ENCODE peak calls at places on chromosomes 16 and 17, in ten cellular contexts. One of them, this sample, is unnamed.

GRCh38 chr17:39981207-39982068 is 831 bp downstream of the PSMD3 start:
- ATAC-seq in activated CD8-positive, alpha-beta T cell treated with anti-CD3 and anti-CD28 coated beads, Interleukin-2, amount 10 ng/mL, durations not matched to agents 7 days and 5 days: no peak
- ATAC-seq in A549: peak
- ATAC-seq in right cardiac atrium: peak
- ATAC-seq in SK-N-SH treated with all-trans-retinoic acid at 6 μM for 48 hours: peak
- ATAC-seq in left cardiac atrium: no peak
- ATAC-seq in activated naive CD8-positive, alpha-beta T cell treated with anti-CD3 and anti-CD28 coated beads, Interleukin-2, amount 50 U/mL, for 24 hours: no peak
- ATAC-seq in natural killer cell: no peak
- ATAC-seq in activated CD4-positive, alpha-beta T cell treated with anti-CD3 and anti-CD28 coated beads for 36 hours: no peak
- ATAC-seq in aorta: peak
- ATAC-seq in this sample: no peak

GRCh38 chr16:84315422-84315821 is 20.7 kb downstream of the WFDC1 start:
- ATAC-seq in natural killer cell: no peak
- ATAC-seq in A549: no peak
- ATAC-seq in SK-N-SH treated with all-trans-retinoic acid at 6 μM for 48 hours: no peak
- ATAC-seq in right cardiac atrium: no peak
- ATAC-seq in activated CD4-positive, alpha-beta T cell treated with anti-CD3 and anti-CD28 coated beads for 36 hours: no peak
- ATAC-seq in left cardiac atrium: no peak
- ATAC-seq in aorta: no peak
- ATAC-seq in activated CD8-positive, alpha-beta T cell treated with anti-CD3 and anti-CD28 coated beads, Interleukin-2, amount 10 ng/mL, durations not matched to agents 7 days and 5 days: no peak
- ATAC-seq in activated naive CD8-positive, alpha-beta T cell treated with anti-CD3 and anti-CD28 coated beads, Interleukin-2, amount 50 U/mL, for 24 hours: no peak
- ATAC-seq in this sample: no peak

GRCh38 chr17:64410750-64411490 is 20.3 kb upstream of the PECAM1 start:
- ATAC-seq in activated naive CD8-positive, alpha-beta T cell treated with anti-CD3 and anti-CD28 coated beads, Interleukin-2, amount 50 U/mL, for 24 hours: peak
- ATAC-seq in right cardiac atrium: peak
- ATAC-seq in natural killer cell: no peak
- ATAC-seq in A549: peak
- ATAC-seq in SK-N-SH treated with all-trans-retinoic acid at 6 μM for 48 hours: no peak
- ATAC-seq in activated CD4-positive, alpha-beta T cell treated with anti-CD3 and anti-CD28 coated beads for 36 hours: no peak
- ATAC-seq in aorta: peak
- ATAC-seq in activated CD8-positive, alpha-beta T cell treated with anti-CD3 and anti-CD28 coated beads, Interleukin-2, amount 10 ng/mL, durations not matched to agents 7 days and 5 days: no peak
- ATAC-seq in left cardiac atrium: no peak
- ATAC-seq in this sample: no peak

GRCh38 chr17:48799069-48799710 is 17.8 kb downstream of the TTLL6 start:
- ATAC-seq in activated naive CD8-positive, alpha-beta T cell treated with anti-CD3 and anti-CD28 coated beads, Interleukin-2, amount 50 U/mL, for 24 hours: no peak
- ATAC-seq in natural killer cell: no peak
- ATAC-seq in right cardiac atrium: no peak
- ATAC-seq in left cardiac atrium: no peak
- ATAC-seq in SK-N-SH treated with all-trans-retinoic acid at 6 μM for 48 hours: no peak
- ATAC-seq in activated CD4-positive, alpha-beta T cell treated with anti-CD3 and anti-CD28 coated beads for 36 hours: no peak
- ATAC-seq in activated CD8-positive, alpha-beta T cell treated with anti-CD3 and anti-CD28 coated beads, Interleukin-2, amount 10 ng/mL, durations not matched to agents 7 days and 5 days: no peak
- ATAC-seq in aorta: no peak
- ATAC-seq in A549: peak
- ATAC-seq in this sample: no peak

GRCh38 chr17:78438271-78438691 is 59.8 kb downstream of the PGS1 start:
- ATAC-seq in natural killer cell: peak
- ATAC-seq in activated naive CD8-positive, alpha-beta T cell treated with anti-CD3 and anti-CD28 coated beads, Interleukin-2, amount 50 U/mL, for 24 hours: no peak
- ATAC-seq in aorta: no peak
- ATAC-seq in left cardiac atrium: no peak
- ATAC-seq in A549: peak
- ATAC-seq in activated CD8-positive, alpha-beta T cell treated with anti-CD3 and anti-CD28 coated beads, Interleukin-2, amount 10 ng/mL, durations not matched to agents 7 days and 5 days: peak
- ATAC-seq in SK-N-SH treated with all-trans-retinoic acid at 6 μM for 48 hours: peak
- ATAC-seq in activated CD4-positive, alpha-beta T cell treated with anti-CD3 and anti-CD28 coated beads for 36 hours: peak
- ATAC-seq in right cardiac atrium: no peak
- ATAC-seq in this sample: no peak

GRCh38 chr17:19905514-19905913 is 37.8 kb upstream of the ULK2 start:
- ATAC-seq in left cardiac atrium: no peak
- ATAC-seq in activated CD8-positive, alpha-beta T cell treated with anti-CD3 and anti-CD28 coated beads, Interleukin-2, amount 10 ng/mL, durations not matched to agents 7 days and 5 days: no peak
- ATAC-seq in natural killer cell: no peak
- ATAC-seq in right cardiac atrium: no peak
- ATAC-seq in activated CD4-positive, alpha-beta T cell treated with anti-CD3 and anti-CD28 coated beads for 36 hours: no peak
- ATAC-seq in aorta: no peak
- ATAC-seq in A549: no peak
- ATAC-seq in activated naive CD8-positive, alpha-beta T cell treated with anti-CD3 and anti-CD28 coated beads, Interleukin-2, amount 50 U/mL, for 24 hours: no peak
- ATAC-seq in SK-N-SH treated with all-trans-retinoic acid at 6 μM for 48 hours: no peak
- ATAC-seq in this sample: no peak

GRCh38 chr16:78490847-78491246 is 391.4 kb downstream of the WWOX start:
- ATAC-seq in right cardiac atrium: no peak
- ATAC-seq in A549: no peak
- ATAC-seq in activated CD4-positive, alpha-beta T cell treated with anti-CD3 and anti-CD28 coated beads for 36 hours: no peak
- ATAC-seq in activated CD8-positive, alpha-beta T cell treated with anti-CD3 and anti-CD28 coated beads, Interleukin-2, amount 10 ng/mL, durations not matched to agents 7 days and 5 days: no peak
- ATAC-seq in activated naive CD8-positive, alpha-beta T cell treated with anti-CD3 and anti-CD28 coated beads, Interleukin-2, amount 50 U/mL, for 24 hours: no peak
- ATAC-seq in aorta: peak
- ATAC-seq in left cardiac atrium: no peak
- ATAC-seq in natural killer cell: no peak
- ATAC-seq in SK-N-SH treated with all-trans-retinoic acid at 6 μM for 48 hours: no peak
- ATAC-seq in this sample: no peak

GRCh38 chr17:50556803-50557202 is 3.7 kb upstream of the CACNA1G start:
- ATAC-seq in A549: no peak
- ATAC-seq in activated CD8-positive, alpha-beta T cell treated with anti-CD3 and anti-CD28 coated beads, Interleukin-2, amount 10 ng/mL, durations not matched to agents 7 days and 5 days: no peak
- ATAC-seq in natural killer cell: no peak
- ATAC-seq in left cardiac atrium: no peak
- ATAC-seq in activated naive CD8-positive, alpha-beta T cell treated with anti-CD3 and anti-CD28 coated beads, Interleukin-2, amount 50 U/mL, for 24 hours: no peak
- ATAC-seq in aorta: no peak
- ATAC-seq in activated CD4-positive, alpha-beta T cell treated with anti-CD3 and anti-CD28 coated beads for 36 hours: no peak
- ATAC-seq in right cardiac atrium: no peak
- ATAC-seq in SK-N-SH treated with all-trans-retinoic acid at 6 μM for 48 hours: no peak
- ATAC-seq in this sample: no peak

GRCh38 chr16:70349783-70350182 is 3.1 kb downstream of the DDX19A start:
- ATAC-seq in activated CD8-positive, alpha-beta T cell treated with anti-CD3 and anti-CD28 coated beads, Interleukin-2, amount 10 ng/mL, durations not matched to agents 7 days and 5 days: no peak
- ATAC-seq in natural killer cell: no peak
- ATAC-seq in A549: no peak
- ATAC-seq in activated naive CD8-positive, alpha-beta T cell treated with anti-CD3 and anti-CD28 coated beads, Interleukin-2, amount 50 U/mL, for 24 hours: peak
- ATAC-seq in activated CD4-positive, alpha-beta T cell treated with anti-CD3 and anti-CD28 coated beads for 36 hours: peak
- ATAC-seq in left cardiac atrium: no peak
- ATAC-seq in SK-N-SH treated with all-trans-retinoic acid at 6 μM for 48 hours: no peak
- ATAC-seq in right cardiac atrium: no peak
- ATAC-seq in aorta: no peak
- ATAC-seq in this sample: no peak

GRCh38 chr16:57159447-57159846 is 26.4 kb downstream of the PSME3IP1 start:
- ATAC-seq in natural killer cell: no peak
- ATAC-seq in aorta: no peak
- ATAC-seq in activated naive CD8-positive, alpha-beta T cell treated with anti-CD3 and anti-CD28 coated beads, Interleukin-2, amount 50 U/mL, for 24 hours: no peak
- ATAC-seq in A549: no peak
- ATAC-seq in right cardiac atrium: no peak
- ATAC-seq in activated CD4-positive, alpha-beta T cell treated with anti-CD3 and anti-CD28 coated beads for 36 hours: no peak
- ATAC-seq in activated CD8-positive, alpha-beta T cell treated with anti-CD3 and anti-CD28 coated beads, Interleukin-2, amount 10 ng/mL, durations not matched to agents 7 days and 5 days: no peak
- ATAC-seq in left cardiac atrium: no peak
- ATAC-seq in SK-N-SH treated with all-trans-retinoic acid at 6 μM for 48 hours: no peak
- ATAC-seq in this sample: no peak

GRCh38 chr16:67931712-67932461 is at the start of gene CTRL:
- ATAC-seq in activated CD4-positive, alpha-beta T cell treated with anti-CD3 and anti-CD28 coated beads for 36 hours: no peak
- ATAC-seq in A549: no peak
- ATAC-seq in right cardiac atrium: no peak
- ATAC-seq in activated naive CD8-positive, alpha-beta T cell treated with anti-CD3 and anti-CD28 coated beads, Interleukin-2, amount 50 U/mL, for 24 hours: no peak
- ATAC-seq in SK-N-SH treated with all-trans-retinoic acid at 6 μM for 48 hours: no peak
- ATAC-seq in left cardiac atrium: no peak
- ATAC-seq in natural killer cell: no peak
- ATAC-seq in activated CD8-positive, alpha-beta T cell treated with anti-CD3 and anti-CD28 coated beads, Interleukin-2, amount 10 ng/mL, durations not matched to agents 7 days and 5 days: no peak
- ATAC-seq in aorta: no peak
- ATAC-seq in this sample: no peak

GRCh38 chr17:34259151-34259550 is 4.1 kb downstream of the CCL2 start:
- ATAC-seq in activated CD8-positive, alpha-beta T cell treated with anti-CD3 and anti-CD28 coated beads, Interleukin-2, amount 10 ng/mL, durations not matched to agents 7 days and 5 days: no peak
- ATAC-seq in A549: no peak
- ATAC-seq in left cardiac atrium: no peak
- ATAC-seq in activated CD4-positive, alpha-beta T cell treated with anti-CD3 and anti-CD28 coated beads for 36 hours: no peak
- ATAC-seq in aorta: no peak
- ATAC-seq in natural killer cell: no peak
- ATAC-seq in SK-N-SH treated with all-trans-retinoic acid at 6 μM for 48 hours: no peak
- ATAC-seq in right cardiac atrium: no peak
- ATAC-seq in activated naive CD8-positive, alpha-beta T cell treated with anti-CD3 and anti-CD28 coated beads, Interleukin-2, amount 50 U/mL, for 24 hours: no peak
- ATAC-seq in this sample: no peak

GRCh38 chr17:78818932-78819331 is 21.7 kb downstream of the USP36 start:
- ATAC-seq in activated CD8-positive, alpha-beta T cell treated with anti-CD3 and anti-CD28 coated beads, Interleukin-2, amount 10 ng/mL, durations not matched to agents 7 days and 5 days: peak
- ATAC-seq in aorta: no peak
- ATAC-seq in natural killer cell: peak
- ATAC-seq in left cardiac atrium: peak
- ATAC-seq in SK-N-SH treated with all-trans-retinoic acid at 6 μM for 48 hours: no peak
- ATAC-seq in right cardiac atrium: no peak
- ATAC-seq in activated naive CD8-positive, alpha-beta T cell treated with anti-CD3 and anti-CD28 coated beads, Interleukin-2, amount 50 U/mL, for 24 hours: no peak
- ATAC-seq in activated CD4-positive, alpha-beta T cell treated with anti-CD3 and anti-CD28 coated beads for 36 hours: peak
- ATAC-seq in A549: no peak
- ATAC-seq in this sample: no peak